ENCODE peak calls at places on chromosomes 3 and 15, in eight cellular contexts. A is AG04450, K is neural crest cell, X is H1, V is heart left ventricle, R is body of pancreas, Y is pancreas, G is chondrocyte. U is an unnamed sample.
A peak's percentile ranks its signal among the peaks of the same experiment; 100 is the strongest.

GRCh38 chr15:70792171-70792573 is 28.8 kb upstream of the UACA start:
- DNase-seq in X (no peak), R (no peak), A (no peak), G (no peak), V (no peak), K (no peak), Y (no peak), U (no peak)

GRCh38 chr3:29186982-29187718 is 93.7 kb upstream of the RBMS3 start:
- DNase-seq in Y (no peak), X (no peak), G (no peak), R (no peak), A (peak; percentile 64), V (no peak), K (no peak), U (no peak)

GRCh38 chr3:34140606-34141005 is 342.2 kb downstream of the PDCD6IP start:
- DNase-seq in R (no peak), A (no peak), Y (no peak), K (no peak), G (no peak), X (no peak), V (no peak), U (no peak)

GRCh38 chr3:148512648-148513047 is 185.1 kb upstream of the AGTR1 start:
- DNase-seq in V (no peak), Y (no peak), X (no peak), A (no peak), K (no peak), G (no peak), R (no peak), U (no peak)

GRCh38 chr15:101342065-101342464 is 47.0 kb upstream of the SNRPA1 start:
- DNase-seq in K (no peak), G (no peak), V (no peak), R (no peak), A (no peak), Y (no peak), X (no peak), U (no peak)

GRCh38 chr3:178709047-178709446 is 172.8 kb downstream of the KCNMB2 start:
- DNase-seq in X (no peak), K (no peak), G (no peak), A (no peak), Y (no peak), V (no peak), R (no peak), U (peak; percentile 30)

GRCh38 chr3:117836296-117836695 is 1126.7 kb downstream of the TUSC7 start:
- DNase-seq in X (no peak), V (no peak), K (no peak), R (no peak), G (no peak), Y (no peak), A (no peak), U (no peak)

GRCh38 chr3:46812237-46812791 is 50.9 kb downstream of the MYL3 start:
- DNase-seq in G (no peak), Y (peak; percentile 91), A (no peak), R (peak; percentile 92), K (peak; percentile 65), X (peak; percentile 92), V (peak; percentile 57), U (peak; percentile 66)

GRCh38 chr3:52259035-52259434 is 13.5 kb downstream of the PPM1M start:
- DNase-seq in Y (no peak), A (no peak), R (no peak), K (no peak), G (no peak), V (no peak), X (no peak), U (no peak)

GRCh38 chr15:28957606-28958498 is 72.1 kb downstream of the APBA2 start:
- DNase-seq in K (no peak), Y (no peak), R (no peak), A (no peak), V (no peak), X (peak; percentile 23), G (no peak), U (no peak)

GRCh38 chr3:93973160-93974126 is at the start of gene PROS1:
- DNase-seq in G (no peak), K (peak; percentile 63), X (peak; percentile 74), R (peak; percentile 77), Y (peak; percentile 75), A (no peak), V (peak; percentile 93), U (peak; percentile 82)

GRCh38 chr3:87436781-87437543 is 160.6 kb upstream of the POU1F1 start:
- DNase-seq in X (no peak), V (no peak), Y (no peak), A (no peak), R (no peak), K (no peak), G (no peak), U (no peak)

GRCh38 chr3:176071943-176072342 is 1125.3 kb downstream of the TBL1XR1 start:
- DNase-seq in A (no peak), V (no peak), K (no peak), X (no peak), R (no peak), Y (no peak), G (no peak), U (no peak)

GRCh38 chr3:176074096-176074495 is 1123.2 kb downstream of the TBL1XR1 start:
- DNase-seq in V (no peak), X (no peak), A (no peak), Y (no peak), K (no peak), G (no peak), R (no peak), U (no peak)

GRCh38 chr3:176068750-176069149 is 1128.5 kb downstream of the TBL1XR1 start:
- DNase-seq in R (no peak), Y (peak; percentile 28), K (no peak), X (no peak), A (no peak), G (no peak), V (no peak), U (no peak)
- TF ChIP-seq CTCF in R (no peak), Y (no peak), K (no peak), X (no peak), A (no peak), G (no peak), V (no peak), U (no peak)

DNA sequence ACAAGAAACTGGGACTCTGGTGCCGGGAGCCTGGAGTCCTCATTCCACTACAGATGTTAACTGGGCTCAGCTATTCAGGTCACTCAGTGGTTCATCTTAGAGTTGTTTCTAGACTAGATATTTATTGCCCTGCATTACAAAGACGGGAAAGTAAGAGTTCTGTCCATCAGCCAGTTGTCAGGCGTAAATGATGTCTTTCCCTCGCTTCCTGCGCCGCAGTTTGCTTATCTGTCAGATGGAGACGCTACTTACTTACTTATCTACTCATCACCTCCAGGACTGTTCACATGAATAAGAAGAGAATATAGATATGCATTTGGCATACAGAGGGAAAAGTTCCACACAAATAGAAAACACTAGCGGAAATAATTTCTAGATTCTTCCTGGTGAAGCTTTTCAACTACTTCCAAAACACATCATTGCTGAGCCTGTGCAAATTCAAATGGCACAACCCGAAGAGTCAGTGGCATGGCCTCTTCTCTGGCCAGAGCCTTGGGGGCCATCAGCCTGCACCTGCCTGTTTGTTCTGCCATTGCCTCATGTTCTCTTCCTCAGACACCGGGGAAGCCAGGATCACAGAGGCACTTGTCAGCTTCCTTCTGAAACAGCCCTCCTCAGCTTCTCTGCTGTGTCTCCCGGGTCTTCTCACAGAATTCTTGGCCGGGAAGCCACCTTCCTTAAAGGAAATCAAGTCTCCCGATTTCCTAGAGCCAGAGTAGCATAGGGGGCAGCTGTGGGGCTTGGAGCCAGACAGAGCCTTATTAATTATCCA is 47.6 kb upstream of the CGNL1 start:
- DNase-seq in V (no peak), K (no peak), A (no peak), R (no peak), X (no peak), G (no peak), Y (no peak), U (no peak)
- TF ChIP-seq CTCF in V (no peak), K (no peak), A (no peak), R (no peak), X (peak; percentile 38), G (no peak), Y (no peak), U (no peak)

GRCh38 chr15:96463376-96463775 is 132.9 kb downstream of the NR2F2 start:
- DNase-seq in Y (no peak), V (no peak), K (no peak), R (no peak), G (no peak), X (no peak), A (no peak), U (no peak)

GRCh38 chr15:96460106-96460505 is 129.6 kb downstream of the NR2F2 start:
- DNase-seq in K (no peak), R (no peak), A (no peak), Y (no peak), X (no peak), G (no peak), V (no peak), U (no peak)

GRCh38 chr15:96466548-96466947 is 136.0 kb downstream of the NR2F2 start:
- DNase-seq in A (no peak), G (no peak), K (no peak), R (no peak), V (no peak), X (no peak), Y (no peak), U (no peak)

GRCh38 chr15:96457852-96458251 is 127.4 kb downstream of the NR2F2 start:
- DNase-seq in A (no peak), X (no peak), G (no peak), Y (no peak), R (no peak), V (no peak), K (no peak), U (no peak)

DNA sequence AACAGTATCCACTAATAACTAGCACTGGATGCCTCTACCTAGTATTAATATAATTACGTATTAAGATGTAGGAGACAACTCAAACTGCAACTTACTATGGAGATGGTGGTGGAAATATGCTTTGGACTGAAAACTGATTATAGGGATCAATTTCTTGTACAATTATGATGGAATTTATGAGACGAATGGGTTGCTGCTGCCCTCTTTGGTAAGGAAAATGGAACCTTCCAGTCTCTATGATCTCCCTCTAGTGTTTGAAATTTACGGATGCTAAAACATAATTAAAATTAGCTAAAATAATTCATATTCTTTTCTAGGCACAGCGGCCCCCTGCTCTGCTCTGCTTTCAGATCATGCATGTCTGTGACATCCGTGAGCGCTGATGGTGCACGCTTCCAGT is 132.3 kb downstream of the NR2F2 start:
- DNase-seq in K (no peak), V (no peak), R (no peak), A (no peak), G (no peak), Y (no peak), X (no peak), U (no peak)
- TF ChIP-seq CTCF in K (peak; percentile 21), V (no peak), R (no peak), A (peak; percentile 44), G (peak; percentile 50), Y (no peak), X (no peak), U (no peak)

DNA sequence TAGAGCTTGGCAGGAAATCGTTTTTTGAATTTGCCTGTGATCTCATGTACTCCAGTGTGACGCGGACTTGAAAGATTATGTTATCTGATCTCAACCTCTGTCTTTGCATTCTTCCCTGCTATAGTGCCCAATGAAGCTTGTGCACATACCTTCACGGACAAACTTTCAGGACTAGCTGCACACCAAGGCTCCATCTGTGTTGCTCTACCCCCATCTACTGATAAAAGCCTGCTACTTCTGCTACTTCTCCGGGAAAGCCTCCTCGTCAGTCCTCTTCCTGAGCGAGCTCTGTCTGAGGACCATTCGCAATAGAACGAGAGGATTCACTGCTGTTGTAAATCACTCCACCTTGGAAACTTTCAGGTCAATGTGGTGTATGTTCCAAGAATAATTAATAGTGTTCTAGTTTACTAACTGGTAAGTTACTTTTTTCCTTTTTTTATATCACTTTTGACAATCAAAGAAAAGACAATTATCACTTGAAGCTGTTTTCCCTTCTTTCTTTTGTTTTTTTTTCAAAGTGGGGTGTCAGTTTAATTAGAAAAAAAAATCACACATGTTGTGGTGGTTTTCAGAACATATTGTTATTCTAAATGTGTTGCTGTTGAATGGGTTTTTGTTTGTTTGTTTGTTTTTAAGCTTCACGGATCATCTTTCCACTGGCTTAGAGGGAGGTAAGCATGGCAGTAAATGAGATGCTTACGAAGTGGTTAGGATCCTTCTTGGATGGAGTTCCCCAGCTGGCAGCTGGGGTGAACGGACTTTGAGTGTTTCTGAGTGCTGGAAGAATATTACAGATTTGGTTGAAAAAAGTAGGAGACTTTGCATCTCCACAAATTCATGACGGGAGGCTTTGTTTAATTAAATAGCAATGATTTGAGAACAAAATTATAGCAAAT is 217.7 kb downstream of the ARRDC4 start:
- DNase-seq in G (no peak), X (peak; percentile 59), A (peak; percentile 6), R (peak; percentile 29), K (peak; percentile 43), Y (no peak), V (peak; percentile 13), U (peak; percentile 65)
- TF ChIP-seq CTCF in G (peak; percentile 97), X (peak; percentile 89), A (peak; percentile 63), R (peak; percentile 78), K (peak; percentile 91), Y (no peak), V (peak; percentile 53), U (peak; percentile 59)

U was measured in endothelial cell.